ENCODE peak calls at places on chromosomes 6 and 20, in nine cellular contexts. P, B, Q, G, T, E, O, L and Y are unnamed samples.
A peak's percentile ranks its signal among the peaks of the same experiment; 100 is the strongest.

GRCh38 chr20:40547492-40548129 is 141.4 kb downstream of the MAFB start:
- DNase-seq in L (no peak), T (no peak), E (no peak), G (no peak), P (no peak), O (no peak), B (no peak), Q (no peak), Y (no peak)

GRCh38 chr6:23316131-23316530 is 746.8 kb downstream of the HDGFL1 start:
- DNase-seq in E (no peak), B (no peak), L (peak; percentile 70), G (peak; percentile 4), P (peak; percentile 35), Q (no peak), O (no peak), T (no peak), Y (no peak)

GRCh38 chr20:51928931-51929330 is 126.6 kb upstream of the SALL4 start:
- DNase-seq in G (no peak), L (no peak), Q (no peak), E (no peak), O (no peak), B (no peak), T (no peak), P (no peak), Y (no peak)

GRCh38 chr6:40251609-40252008 is 317.3 kb upstream of the MOCS1 start:
- DNase-seq in B (no peak), P (no peak), E (no peak), O (no peak), T (no peak), L (no peak), Q (no peak), G (no peak), Y (no peak)

GRCh38 chr6:137486388-137486787 is 7.8 kb downstream of the OLIG3 start:
- DNase-seq in O (no peak), G (no peak), T (no peak), P (no peak), B (no peak), L (no peak), Q (no peak), E (no peak), Y (no peak)

GRCh38 chr6:111817451-111818146 is 55.7 kb downstream of the FYN start:
- DNase-seq in P (no peak), T (no peak), G (no peak), B (no peak), L (no peak), O (no peak), Q (no peak), E (no peak), Y (no peak)

GRCh38 chr20:59781236-59781635 is 152.2 kb downstream of the SYCP2 start:
- DNase-seq in Q (no peak), O (peak; percentile 60), L (no peak), B (no peak), G (no peak), P (no peak), T (no peak), E (no peak), Y (no peak)

GRCh38 chr6:69953491-69953890 is 87.1 kb downstream of the COL19A1 start:
- DNase-seq in T (no peak), L (no peak), B (no peak), O (no peak), G (no peak), E (no peak), P (no peak), Q (no peak), Y (no peak)

GRCh38 chr20:37911838-37912273 is 8.9 kb downstream of the VSTM2L start:
- DNase-seq in T (no peak), G (no peak), P (peak; percentile 4), O (peak; percentile 94), Q (no peak), L (peak; percentile 25), B (no peak), E (no peak), Y (no peak)
- H3K4me1 ChIP-seq in T (peaks cover 3% of the 10 kb centered on the region), G (peaks cover 3% of the 10 kb centered on the region), P (peaks cover 5% of the 10 kb centered on the region), O (peaks cover 43% of the 10 kb centered on the region), Q (no peaks in the 10 kb centered on the region), L (peaks cover 14% of the 10 kb centered on the region), B (peaks cover 9% of the 10 kb centered on the region), E (peaks cover 8% of the 10 kb centered on the region), Y (peaks cover 8% of the 10 kb centered on the region)

GRCh38 chr20:57585466-57586213 is 24.7 kb downstream of the PCK1 start:
- DNase-seq in O (no peak), B (no peak), E (no peak), P (no peak), T (no peak), Q (no peak), L (no peak), G (no peak), Y (no peak)

GRCh38 chr20:57582432-57583288 is 21.8 kb downstream of the PCK1 start:
- DNase-seq in O (peak; percentile 93), E (no peak), L (peak; percentile 61), Q (no peak), P (peak; percentile 64), B (peak; percentile 30), T (peak; percentile 35), G (peak; percentile 46), Y (no peak)

GRCh38 chr20:57584768-57585461 is 24.0 kb downstream of the PCK1 start:
- DNase-seq in L (no peak), O (no peak), T (no peak), P (no peak), Q (no peak), B (no peak), E (no peak), G (no peak), Y (no peak)

GRCh38 chr20:57582029-57582378 is 21.1 kb downstream of the PCK1 start:
- DNase-seq in G (no peak), E (no peak), L (no peak), B (no peak), T (no peak), P (no peak), Q (no peak), O (peak; percentile 62), Y (no peak)

GRCh38 chr20:57583289-57584257 is 22.7 kb downstream of the PCK1 start:
- DNase-seq in Q (no peak), G (no peak), L (no peak), O (no peak), E (no peak), B (no peak), P (no peak), T (no peak), Y (no peak)
- TF ChIP-seq CTCF in Q (no peak), G (no peak), L (peak; percentile 7), O (no peak), E (no peak), B (no peak), P (no peak), T (no peak), Y (no peak)

GRCh38 chr6:116385911-116386310 is 15.2 kb downstream of the DSE start:
- DNase-seq in B (no peak), L (no peak), Q (no peak), G (no peak), P (peak; percentile 33), E (no peak), T (no peak), O (no peak), Y (no peak)

GRCh38 chr6:116387374-116387773 is 16.6 kb downstream of the DSE start:
- DNase-seq in Q (no peak), E (no peak), P (peak; percentile 90), O (no peak), B (no peak), G (peak; percentile 42), L (peak; percentile 80), T (no peak), Y (no peak)

GRCh38 chr6:116384727-116385461 is 14.1 kb downstream of the DSE start:
- DNase-seq in O (no peak), B (no peak), T (no peak), G (no peak), E (no peak), L (no peak), P (no peak), Q (no peak), Y (no peak)

GRCh38 chr6:116385462-116385807 is 14.7 kb downstream of the DSE start:
- DNase-seq in P (peak; percentile 82), L (peak; percentile 69), Q (no peak), B (no peak), G (no peak), T (no peak), O (no peak), E (no peak), Y (no peak)

DNA sequence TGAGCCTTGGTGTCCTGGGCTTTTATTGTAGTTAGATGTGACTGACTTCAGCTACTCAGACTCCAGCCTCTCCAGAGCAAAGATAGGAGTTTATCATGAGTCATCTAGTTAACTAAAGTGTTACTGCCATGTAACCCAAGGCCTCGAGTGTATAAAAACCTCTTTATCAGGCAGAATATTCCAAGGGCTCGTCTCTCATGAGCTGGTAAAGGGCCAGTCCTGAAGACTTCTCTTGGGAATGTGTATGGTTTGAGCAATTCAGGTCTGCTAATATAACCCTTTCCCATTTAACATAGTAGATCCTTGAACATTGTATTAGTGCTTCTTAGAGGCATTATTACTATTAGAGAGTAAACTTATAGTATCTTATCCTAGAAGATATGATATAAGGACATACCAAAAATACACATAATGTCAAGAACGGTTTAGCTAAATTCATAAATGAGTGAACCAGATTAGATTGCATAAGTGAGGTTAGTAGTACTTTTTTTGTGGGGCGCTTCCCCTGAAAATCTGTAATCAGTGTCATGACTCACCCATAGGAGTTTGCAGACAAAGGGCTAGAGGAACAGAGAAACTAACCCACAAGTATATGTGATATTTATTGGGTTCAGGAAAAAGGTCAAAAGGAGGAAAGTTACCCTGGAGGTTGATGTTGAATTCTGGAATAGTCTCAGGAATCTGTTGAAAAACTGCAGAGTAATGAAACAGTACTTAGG is 16.0 kb downstream of the DSE start:
- DNase-seq in Q (no peak), O (no peak), P (peak; percentile 80), G (peak; percentile 66), T (no peak), E (no peak), L (peak; percentile 59), B (no peak), Y (no peak)
- H3K4me3 ChIP-seq in Q (no peak overlapping the region), O (no peak overlapping the region), P (no peak overlapping the region), G (no peak overlapping the region), T (no peak overlapping the region), E (no peak overlapping the region), L (no peak overlapping the region), B (no peak overlapping the region), Y (no peak overlapping the region)

GRCh38 chr20:2283706-2284423 is 11.9 kb upstream of the TGM3 start:
- DNase-seq in T (no peak), Q (no peak), O (no peak), B (no peak), L (peak; percentile 68), E (no peak), P (no peak), G (no peak), Y (no peak)

GRCh38 chr20:2285193-2285592 is 10.6 kb upstream of the TGM3 start:
- DNase-seq in Q (no peak), O (no peak), G (no peak), E (no peak), B (no peak), T (no peak), L (no peak), P (no peak), Y (no peak)

GRCh38 chr20:2287504-2287903 is 8.3 kb upstream of the TGM3 start:
- DNase-seq in T (no peak), L (no peak), P (no peak), O (no peak), B (no peak), E (no peak), Q (no peak), G (no peak), Y (no peak)

GRCh38 chr20:2282181-2282580 is 13.6 kb upstream of the TGM3 start:
- DNase-seq in O (no peak), E (no peak), L (no peak), G (no peak), T (no peak), B (no peak), Q (no peak), P (no peak), Y (no peak)

DNA sequence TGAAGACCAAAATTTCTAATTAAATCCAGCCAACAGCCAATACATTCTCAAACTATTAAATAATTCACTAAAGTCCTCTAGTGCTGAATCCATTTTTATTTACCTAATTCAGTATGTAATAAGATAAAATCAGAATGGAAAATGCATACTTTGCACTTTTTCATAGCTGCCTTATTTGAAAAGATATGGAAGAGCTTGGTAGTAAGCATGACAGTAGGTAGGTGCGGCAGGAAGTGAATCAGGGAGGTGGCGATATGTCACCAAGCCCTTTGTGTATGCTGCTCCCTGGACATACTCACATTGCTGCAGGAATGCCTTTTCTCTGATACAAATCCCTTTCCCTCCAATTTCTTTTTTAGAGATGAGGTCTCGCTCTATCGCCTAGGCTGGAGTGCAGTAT is 10.2 kb upstream of the TGM3 start:
- DNase-seq in P (no peak), O (no peak), B (no peak), G (no peak), Q (no peak), L (peak; percentile 69), T (no peak), E (no peak), Y (no peak)
- H3K4me1 ChIP-seq in P (no peaks in the 10 kb centered on the region), O (no peaks in the 10 kb centered on the region), B (peaks cover 19% of the 10 kb centered on the region), G (no peaks in the 10 kb centered on the region), Q (no peaks in the 10 kb centered on the region), L (peaks cover 31% of the 10 kb centered on the region), T (no peaks in the 10 kb centered on the region), E (no peaks in the 10 kb centered on the region), Y (no peaks in the 10 kb centered on the region)